ENCODE peak calls at places on chromosomes 6 and 20, in ten cellular contexts. A is neuronal stem cell, Y is DND-41, E is PC-3, X is psoas muscle, O is choroid plexus epithelial cell, W is stomach, R is cardiac fibroblast, Z is GM23248, G is heart left ventricle. F is an unnamed sample.

GRCh38 chr6:25831532-25832306 is at the start of gene SLC17A1:
- DNase-seq in E (no peak), G (no peak), W (no peak), A (no peak), X (no peak), R (no peak), O (no peak), Y (no peak), Z (no peak), F (no peak)

GRCh38 chr20:39283464-39283863 is 321.3 kb downstream of the DHX35 start:
- DNase-seq in O (no peak), G (no peak), X (no peak), E (no peak), W (no peak), R (no peak), Z (no peak), Y (no peak), A (no peak), F (no peak)

GRCh38 chr20:56504373-56505005 is 20.1 kb upstream of the FAM209A start:
- DNase-seq in X (no peak), Z (peak), E (no peak), O (peak), G (no peak), R (no peak), Y (peak), A (no peak), W (no peak), F (no peak)

GRCh38 chr20:52048365-52048764 is 143.2 kb downstream of the ZFP64 start:
- DNase-seq in Y (no peak), A (peak), X (no peak), W (no peak), O (no peak), Z (no peak), G (no peak), R (no peak), E (no peak), F (no peak)

GRCh38 chr20:63970714-63971431 is 1.1 kb upstream of the ZNF512B start:
- DNase-seq in Y (no peak), X (no peak), W (no peak), R (no peak), Z (no peak), O (no peak), A (no peak), G (peak), E (no peak), F (no peak)

GRCh38 chr6:136775548-136775947 is 16.7 kb downstream of the MAP3K5 start:
- DNase-seq in R (peak), G (no peak), E (no peak), Y (no peak), W (no peak), O (peak), A (no peak), Z (no peak), X (no peak), F (peak)

GRCh38 chr6:2791124-2792050 is 26.2 kb downstream of the WRNIP1 start:
- DNase-seq in A (peak), O (peak), G (no peak), Z (peak), X (peak), W (peak), E (peak), R (peak), Y (peak), F (peak)

GRCh38 chr20:57440678-57441509 is 49.7 kb downstream of the RBM38 start:
- DNase-seq in A (no peak), G (peak), Z (peak), Y (no peak), X (peak), E (no peak), R (peak), W (peak), O (no peak), F (no peak)

GRCh38 chr6:156630613-156631302 is 146.4 kb upstream of the ARID1B start:
- DNase-seq in Y (no peak), E (no peak), Z (no peak), O (no peak), W (no peak), R (no peak), G (no peak), X (no peak), A (no peak), F (no peak)

GRCh38 chr20:33914871-33915270 is 78.8 kb upstream of the RALY start:
- DNase-seq in G (no peak), E (peak), A (no peak), Y (peak), X (no peak), O (peak), W (no peak), Z (peak), R (peak), F (no peak)

GRCh38 chr6:20175810-20176209 is 36.5 kb downstream of the MBOAT1 start:
- DNase-seq in Z (no peak), R (no peak), O (no peak), X (no peak), G (no peak), Y (no peak), E (no peak), W (no peak), A (no peak), F (no peak)

GRCh38 chr20:23569570-23569969 is 1.3 kb upstream of the CST9L start:
- DNase-seq in X (no peak), W (no peak), G (no peak), Y (no peak), O (no peak), E (no peak), A (no peak), Z (no peak), R (no peak), F (no peak)

GRCh38 chr6:89411269-89412070 is 603 bp downstream of the RRAGD start:
- DNase-seq in A (no peak), Y (peak), G (peak), E (no peak), O (no peak), R (no peak), Z (peak), W (peak), X (peak), F (no peak)

GRCh38 chr6:13001951-13002350 is 285.4 kb downstream of the PHACTR1 start:
- DNase-seq in E (peak), W (no peak), A (no peak), X (no peak), R (no peak), O (no peak), Z (no peak), Y (no peak), G (no peak), F (no peak)

GRCh38 chr20:49344140-49344539 is 66.3 kb upstream of the ZNFX1 start:
- DNase-seq in W (no peak), X (no peak), G (no peak), A (no peak), Y (no peak), E (no peak), R (no peak), O (no peak), Z (no peak), F (no peak)

GRCh38 chr20:37804584-37805566 is 98.1 kb upstream of the VSTM2L start:
- DNase-seq in A (no peak), O (peak), W (no peak), E (no peak), Z (no peak), X (no peak), Y (no peak), R (peak), G (no peak), F (no peak)

GRCh38 chr6:168132531-168133184 is 53.6 kb upstream of the FRMD1 start:
- DNase-seq in G (no peak), Y (no peak), Z (peak), E (peak), R (peak), X (peak), O (peak), W (peak), A (peak), F (peak)

GRCh38 chr6:50264995-50265571 is 215.4 kb upstream of the DEFB112 start:
- DNase-seq in G (no peak), Y (no peak), Z (peak), X (no peak), R (no peak), O (no peak), E (peak), W (no peak), A (peak), F (no peak)

GRCh38 chr6:117506180-117506835 is 23.8 kb downstream of the DCBLD1 start:
- DNase-seq in W (no peak), Y (no peak), G (no peak), R (peak), O (peak), X (no peak), A (no peak), E (no peak), Z (peak), F (no peak)

GRCh38 chr6:159463440-159463839 is 229.6 kb downstream of the SOD2 start:
- DNase-seq in R (peak), W (no peak), A (no peak), G (no peak), E (no peak), O (peak), Y (no peak), Z (peak), X (no peak), F (no peak)

GRCh38 chr6:127860723-127861122 is 40.1 kb downstream of the THEMIS start:
- DNase-seq in O (no peak), E (peak), Z (no peak), Y (no peak), A (no peak), X (no peak), G (no peak), W (no peak), R (no peak), F (no peak)

GRCh38 chr6:79065232-79065631 is 12.8 kb downstream of the PHIP start:
- DNase-seq in E (no peak), R (peak), X (no peak), Y (no peak), O (no peak), W (no peak), G (no peak), Z (no peak), A (no peak), F (no peak)

GRCh38 chr6:143136647-143137046 is 76.0 kb downstream of the AIG1 start:
- DNase-seq in W (no peak), R (no peak), Y (no peak), O (no peak), G (no peak), X (no peak), A (no peak), E (no peak), Z (no peak), F (no peak)

GRCh38 chr20:44167736-44168135 is 19.3 kb downstream of the JPH2 start:
- DNase-seq in Y (no peak), W (no peak), A (no peak), X (no peak), E (no peak), Z (no peak), G (no peak), O (no peak), R (no peak), F (no peak)
- H3K4me3 ChIP-seq in Y (no peak), W (no peak), A (no peak), X (no peak), E (no peak), Z (no peak), G (no peak), O (no peak), R (no peak), F (no peak)

GRCh38 chr20:8601542-8601912 is 467.4 kb upstream of the PLCB4 start:
- DNase-seq in R (no peak), X (no peak), O (no peak), Z (no peak), Y (no peak), W (no peak), A (no peak), E (no peak), G (no peak), F (no peak)
- H3K4me3 ChIP-seq in R (no peak), X (no peak), O (no peak), Z (no peak), Y (no peak), W (no peak), A (peak), E (peak), G (no peak), F (no peak)

DNA sequence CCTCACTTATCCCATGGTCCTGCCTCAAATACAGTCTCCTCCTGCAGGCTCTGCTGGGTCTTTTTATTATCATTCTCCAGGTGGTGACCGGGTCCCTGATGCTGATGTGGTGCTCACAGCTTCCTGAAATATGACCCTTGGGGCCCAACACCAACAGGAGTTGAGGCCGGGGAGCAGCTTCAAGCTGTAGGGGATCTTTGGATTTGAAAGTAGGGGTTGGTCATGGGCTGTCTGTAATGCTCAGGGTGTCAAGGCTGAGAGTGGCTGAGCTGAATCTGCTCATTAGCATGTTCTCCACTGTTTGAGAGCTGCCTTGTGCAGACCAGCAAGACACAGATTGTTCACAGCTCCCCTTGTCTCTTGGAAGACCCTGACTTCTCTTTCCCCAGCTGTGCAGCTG is 35.5 kb downstream of the HLA-F start:
- DNase-seq in A (no peak), Y (no peak), R (no peak), X (no peak), W (no peak), G (no peak), O (no peak), Z (no peak), E (no peak), F (no peak)
- H3K4me3 ChIP-seq in A (no peak), Y (no peak), R (no peak), X (no peak), W (no peak), G (no peak), O (no peak), Z (no peak), E (no peak), F (no peak)

GRCh38 chr6:135306166-135306565 is 125.1 kb downstream of the MYB start:
- DNase-seq in W (no peak), E (no peak), X (no peak), O (no peak), Y (no peak), A (no peak), G (no peak), R (no peak), Z (no peak), F (no peak)

GRCh38 chr6:135314543-135314942 is 133.4 kb downstream of the MYB start:
- DNase-seq in Y (no peak), E (no peak), R (no peak), G (no peak), X (no peak), A (no peak), W (no peak), Z (no peak), O (no peak), F (no peak)

GRCh38 chr6:135306740-135307420 is 125.8 kb downstream of the MYB start:
- DNase-seq in W (no peak), Y (peak), E (no peak), O (no peak), X (no peak), G (no peak), Z (no peak), R (peak), A (no peak), F (no peak)

GRCh38 chr6:135310291-135310690 is 129.2 kb downstream of the MYB start:
- DNase-seq in R (no peak), O (peak), X (no peak), E (no peak), G (no peak), Y (no peak), W (no peak), Z (no peak), A (no peak), F (no peak)

DNA sequence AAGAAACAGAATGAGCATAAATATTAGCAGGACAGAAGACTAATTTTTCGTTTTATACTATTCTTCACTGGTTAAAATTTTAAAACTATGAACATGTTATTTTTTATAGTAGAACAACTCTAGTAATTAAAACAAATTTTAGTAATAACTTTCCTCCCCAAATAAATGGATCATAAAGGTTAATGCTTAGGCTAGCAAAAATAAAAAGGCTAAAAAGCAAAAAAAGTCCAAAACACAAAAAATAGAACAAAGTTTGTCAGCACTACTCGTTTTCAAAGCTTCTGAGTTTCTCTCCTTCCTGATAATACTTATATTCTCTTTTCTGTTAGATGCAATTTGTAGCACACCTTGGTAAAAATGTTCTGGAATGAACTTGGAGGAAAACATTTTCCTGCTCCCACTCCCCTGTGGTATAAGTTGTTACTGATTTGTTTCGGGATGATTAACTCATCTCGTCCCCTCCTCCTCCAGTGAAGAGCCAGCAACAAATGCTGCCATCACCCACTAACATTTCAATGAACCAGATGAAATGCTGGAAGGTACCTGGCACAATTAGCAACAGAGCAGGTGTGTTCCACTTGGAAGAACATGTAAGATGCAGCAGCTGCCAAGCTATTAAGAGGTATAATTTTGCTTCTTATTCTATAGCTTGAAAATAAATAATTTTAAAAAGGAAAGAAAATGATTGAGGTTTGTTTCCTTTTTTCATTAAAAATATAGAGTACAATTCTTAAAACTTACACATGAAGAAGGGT is 130.5 kb downstream of the MYB start:
- DNase-seq in G (no peak), Y (no peak), X (no peak), W (no peak), E (no peak), Z (no peak), R (no peak), O (no peak), A (no peak), F (no peak)
- H3K4me3 ChIP-seq in G (no peak), Y (no peak), X (no peak), W (no peak), E (no peak), Z (no peak), R (no peak), O (no peak), A (no peak), F (no peak)

DNA sequence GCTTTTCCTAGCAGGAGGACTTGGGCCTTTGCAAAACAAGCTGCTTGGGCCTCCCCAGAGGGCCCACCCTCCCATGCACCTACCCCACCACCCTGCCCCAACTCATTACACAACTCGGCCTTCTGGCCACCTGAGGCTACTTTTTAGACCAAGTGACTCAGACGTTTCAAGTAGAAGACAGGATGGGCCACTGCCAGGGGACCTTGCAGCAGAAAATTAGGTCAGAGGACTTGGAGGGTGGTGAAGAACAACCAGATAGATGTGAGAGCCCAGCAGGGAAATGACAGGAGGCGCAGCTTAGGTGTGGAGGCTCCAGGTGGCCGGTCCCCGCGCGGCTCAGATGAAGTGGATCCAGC is 1.4 kb downstream of the PPP1R3D start:
- DNase-seq in A (no peak), E (peak), R (peak), X (peak), G (no peak), Y (no peak), O (peak), Z (peak), W (no peak), F (no peak)
- H3K4me3 ChIP-seq in A (no peak), E (peak), R (no peak), X (peak), G (peak), Y (no peak), O (no peak), Z (peak), W (peak), F (peak)

DNA sequence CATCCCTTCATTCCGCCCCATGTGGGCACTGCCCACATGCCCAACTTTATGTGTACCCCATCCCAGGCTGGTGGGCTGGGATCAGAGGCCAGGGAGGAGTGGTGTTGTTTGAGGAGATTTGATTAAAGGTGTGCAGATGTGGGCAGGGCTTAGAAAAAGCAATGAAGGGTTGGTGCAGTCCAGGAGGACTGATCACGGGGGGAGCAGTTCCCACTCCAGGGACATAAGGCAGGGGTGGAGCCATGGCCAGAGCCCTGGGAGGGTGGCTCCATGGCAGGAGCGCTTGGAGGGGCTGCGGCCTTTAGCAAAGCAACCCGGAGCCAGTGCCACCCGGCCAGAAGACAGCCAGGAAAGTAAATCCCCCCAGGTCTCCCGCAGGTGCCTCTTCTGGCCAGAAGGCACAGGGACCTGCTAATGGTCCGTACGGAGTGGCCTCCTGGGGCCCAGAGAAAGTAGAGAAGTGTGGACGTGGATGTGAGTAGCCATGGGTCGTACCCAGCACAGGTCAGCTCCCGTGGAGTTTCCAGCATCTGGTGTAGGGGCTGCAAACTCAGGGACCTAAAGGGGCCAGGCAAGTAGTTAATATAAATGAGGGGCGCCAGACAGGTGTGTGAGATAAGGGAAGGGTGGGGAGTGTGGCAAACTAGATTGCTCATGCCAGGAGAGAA is 62.1 kb upstream of the APCDD1L start:
- DNase-seq in X (no peak), R (no peak), O (no peak), E (no peak), A (no peak), G (no peak), Y (no peak), W (no peak), Z (no peak), F (no peak)
- H3K4me3 ChIP-seq in X (no peak), R (no peak), O (no peak), E (no peak), A (no peak), G (no peak), Y (no peak), W (no peak), Z (no peak), F (no peak)

DNA sequence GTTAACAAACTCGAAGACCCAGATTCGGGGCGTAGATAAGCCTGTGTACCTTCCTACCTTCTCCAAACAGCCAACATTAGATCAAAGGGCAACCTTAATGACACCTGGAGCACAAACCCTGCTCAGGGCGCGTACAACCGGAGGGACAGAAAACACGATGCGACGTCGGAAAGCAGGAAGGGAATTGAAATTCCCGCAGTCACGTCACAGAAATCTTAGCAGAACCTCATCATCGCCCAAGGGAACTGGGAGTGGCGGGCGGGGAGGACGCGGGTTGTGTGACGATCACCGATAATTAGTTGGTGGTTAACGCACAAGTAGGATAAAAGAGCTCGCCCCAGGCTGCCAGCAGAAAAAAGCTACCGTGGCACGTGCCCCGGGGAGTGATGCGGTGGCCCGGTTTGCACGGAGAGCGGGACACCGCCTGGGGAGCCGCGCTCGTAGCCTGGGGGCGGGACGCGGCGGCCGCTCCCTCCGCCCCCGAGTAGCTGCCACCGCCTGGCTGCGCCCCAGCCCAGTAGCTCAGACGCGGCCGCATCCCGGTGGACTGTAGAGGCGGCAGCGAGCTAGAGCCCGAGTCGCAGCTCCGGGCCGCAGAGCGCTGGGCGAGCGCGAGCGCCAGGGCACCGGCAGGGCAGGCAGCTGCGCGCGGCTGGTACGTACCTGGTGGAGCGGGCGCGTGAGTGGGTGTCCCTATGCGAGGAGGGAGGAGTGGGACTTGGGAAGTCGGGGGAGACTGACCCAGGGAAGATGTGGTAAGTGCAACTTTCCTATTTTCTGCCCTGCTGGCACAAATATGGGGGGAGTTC is at the start of gene PKIB:
- DNase-seq in G (peak), X (peak), O (peak), Z (peak), W (peak), R (peak), A (peak), E (peak), Y (no peak), F (no peak)
- H3K4me3 ChIP-seq in G (peak), X (peak), O (peak), Z (peak), W (peak), R (peak), A (peak), E (peak), Y (no peak), F (peak)

GRCh38 chr6:16320533-16321340 is 82.3 kb downstream of the GMPR start:
- DNase-seq in X (peak), Y (no peak), A (no peak), O (peak), R (peak), W (no peak), Z (peak), E (no peak), G (no peak), F (no peak)
- H3K4me3 ChIP-seq in X (peak), Y (no peak), A (peak), O (no peak), R (no peak), W (peak), Z (peak), E (peak), G (peak), F (no peak)

F was measured in BJ.